ENCODE peak calls at places on chromosomes 7 and 10, in nine cellular contexts. H, K, M, T, I, B, V, P and Z are unnamed samples.

GRCh38 chr10:36424377-36424971 is 700.9 kb upstream of the ANKRD30A start:
- DNase-seq in K (no peak), T (no peak), V (no peak), M (no peak), H (no peak), I (no peak), P (no peak), B (no peak), Z (no peak)

GRCh38 chr10:21599582-21599981 is 65.5 kb downstream of the MLLT10 start:
- DNase-seq in P (no peak), M (no peak), T (no peak), V (no peak), H (peak), I (no peak), K (no peak), B (no peak), Z (no peak)

GRCh38 chr7:40882071-40882658 is 747.4 kb downstream of the SUGCT start:
- DNase-seq in K (no peak), H (no peak), B (no peak), P (no peak), T (no peak), M (no peak), I (no peak), V (no peak), Z (no peak)

GRCh38 chr10:87547734-87548311 is 43.1 kb downstream of the MINPP1 start:
- DNase-seq in K (no peak), M (no peak), V (no peak), P (no peak), B (no peak), I (no peak), T (no peak), H (peak), Z (no peak)

GRCh38 chr7:17184805-17185689 is 113.4 kb upstream of the AHR start:
- DNase-seq in T (no peak), K (no peak), H (peak), B (no peak), I (no peak), V (no peak), M (no peak), P (no peak), Z (no peak)

GRCh38 chr10:32377458-32378370 is 30.8 kb upstream of the EPC1 start:
- DNase-seq in V (no peak), T (no peak), H (peak), M (no peak), B (peak), P (peak), I (peak), K (no peak), Z (peak)

GRCh38 chr10:32386623-32387022 is 39.7 kb upstream of the EPC1 start:
- DNase-seq in T (no peak), K (no peak), M (no peak), V (no peak), I (no peak), P (no peak), H (no peak), B (no peak), Z (no peak)

GRCh38 chr7:155644971-155645509 is 579 bp downstream of the RBM33 start:
- DNase-seq in H (peak), P (peak), V (no peak), B (peak), M (peak), K (no peak), I (peak), T (no peak), Z (no peak)

GRCh38 chr10:127119901-127120300 is 76.5 kb downstream of the INSYN2A start:
- DNase-seq in M (no peak), T (no peak), P (peak), B (no peak), V (no peak), K (no peak), I (no peak), H (no peak), Z (no peak)

GRCh38 chr10:119290301-119291036 is 83.1 kb downstream of the GRK5 start:
- DNase-seq in M (no peak), H (no peak), T (no peak), P (no peak), B (no peak), K (no peak), V (no peak), I (no peak), Z (no peak)

GRCh38 chr10:110344622-110345021 is 39.9 kb upstream of the SMNDC1 start:
- DNase-seq in B (no peak), M (no peak), I (no peak), T (no peak), P (no peak), H (peak), K (no peak), V (no peak), Z (no peak)

GRCh38 chr7:158357106-158357897 is 230.3 kb downstream of the PTPRN2 start:
- DNase-seq in P (no peak), M (peak), V (no peak), K (peak), B (no peak), H (no peak), T (no peak), I (no peak), Z (no peak)

GRCh38 chr7:114082934-114083647 is 164.3 kb upstream of the PPP1R3A start:
- DNase-seq in V (no peak), P (peak), K (no peak), M (no peak), B (no peak), T (no peak), H (peak), I (no peak), Z (no peak)

GRCh38 chr10:3902054-3902808 is 117.2 kb upstream of the KLF6 start:
- DNase-seq in K (no peak), P (no peak), T (no peak), M (peak), H (peak), V (no peak), I (no peak), B (peak), Z (no peak)

GRCh38 chr7:96675548-96675947 is 34.1 kb downstream of the SEM1 start:
- DNase-seq in H (no peak), P (no peak), M (no peak), T (no peak), K (no peak), V (no peak), B (no peak), I (no peak), Z (no peak)

GRCh38 chr7:110898516-110898915 is 192.4 kb upstream of the LRRN3 start:
- DNase-seq in K (no peak), V (no peak), I (no peak), M (no peak), B (no peak), H (no peak), P (no peak), T (no peak), Z (no peak)

GRCh38 chr7:27176962-27177794 is 3.1 kb upstream of the HOXA10 start:
- DNase-seq in V (no peak), M (no peak), P (no peak), K (no peak), B (no peak), I (no peak), H (no peak), T (peak), Z (no peak)

GRCh38 chr10:76492026-76492425 is 1060.6 kb downstream of the LRMDA start:
- DNase-seq in H (peak), V (no peak), I (peak), T (no peak), P (no peak), M (no peak), B (no peak), K (no peak), Z (peak)

GRCh38 chr10:1210667-1211066 is 154.5 kb downstream of the WDR37 start:
- DNase-seq in M (peak), T (peak), B (no peak), V (no peak), I (no peak), H (no peak), P (no peak), K (peak), Z (no peak)

GRCh38 chr7:70647801-70648491 is 484.0 kb upstream of the GALNT17 start:
- DNase-seq in P (no peak), B (no peak), I (peak), V (no peak), T (no peak), K (no peak), M (peak), H (peak), Z (peak)

GRCh38 chr7:620052-620451 is 100.4 kb upstream of the PDGFA start:
- DNase-seq in K (no peak), V (no peak), H (peak), P (no peak), B (no peak), I (peak), M (no peak), T (no peak), Z (peak)

GRCh38 chr7:101740981-101741725 is 76.3 kb upstream of the CUX1 start:
- DNase-seq in T (no peak), M (peak), H (no peak), I (no peak), B (peak), P (no peak), K (no peak), V (no peak), Z (no peak)

GRCh38 chr7:77450054-77450453 is 33.9 kb upstream of the GSAP start:
- DNase-seq in I (no peak), P (no peak), M (no peak), T (no peak), K (no peak), H (peak), V (no peak), B (no peak), Z (no peak)

GRCh38 chr10:126670056-126670743 is at the start of gene C10orf90:
- DNase-seq in K (no peak), I (no peak), P (no peak), B (no peak), T (no peak), H (no peak), M (no peak), V (no peak), Z (no peak)

GRCh38 chr7:7190142-7190541 is 7.8 kb downstream of the C1GALT1 start:
- DNase-seq in B (no peak), P (no peak), V (no peak), I (no peak), T (no peak), M (no peak), K (no peak), H (peak), Z (no peak)

GRCh38 chr7:129438281-129438838 is 4.1 kb downstream of the STRIP2 start:
- DNase-seq in P (no peak), H (no peak), V (no peak), B (no peak), T (no peak), M (no peak), I (no peak), K (no peak), Z (no peak)

GRCh38 chr10:47361293-47361692 is 13.1 kb downstream of the RBP3 start:
- DNase-seq in M (no peak), V (no peak), H (peak), P (peak), K (no peak), I (peak), T (peak), B (peak), Z (no peak)

GRCh38 chr10:34194259-34194658 is 620.8 kb downstream of the PARD3 start:
- DNase-seq in B (no peak), V (no peak), K (no peak), M (no peak), H (peak), T (no peak), I (no peak), P (no peak), Z (no peak)

GRCh38 chr7:75789501-75789900 is 17.5 kb upstream of the CCL26 start:
- DNase-seq in I (no peak), B (no peak), H (no peak), V (no peak), M (no peak), K (no peak), T (no peak), P (no peak), Z (no peak)

GRCh38 chr7:378551-379455 is 88.8 kb downstream of the FOXL3 start:
- DNase-seq in K (no peak), P (no peak), H (no peak), I (no peak), V (no peak), T (no peak), M (peak), B (no peak), Z (no peak)

GRCh38 chr10:33434948-33435347 is 100.5 kb upstream of the NRP1 start:
- DNase-seq in I (no peak), B (no peak), P (no peak), T (no peak), V (no peak), H (no peak), K (no peak), M (no peak), Z (no peak)

GRCh38 chr7:113828581-113828980 is 90.2 kb downstream of the PPP1R3A start:
- DNase-seq in B (no peak), H (no peak), M (no peak), T (no peak), K (no peak), V (no peak), P (no peak), I (no peak), Z (no peak)

GRCh38 chr7:55140221-55140980 is 121.6 kb downstream of the EGFR start:
- DNase-seq in M (no peak), K (no peak), T (no peak), H (peak), I (peak), V (no peak), B (no peak), P (no peak), Z (peak)
- H3K27ac ChIP-seq in M (no peak), K (peak), T (no peak), H (peak), I (peak), V (no peak), B (no peak), P (no peak), Z (peak)

GRCh38 chr10:94223702-94224370 is 138.9 kb downstream of the NOC3L start:
- DNase-seq in M (no peak), K (no peak), I (no peak), T (no peak), V (no peak), B (no peak), H (no peak), P (no peak), Z (no peak)

GRCh38 chr10:94230134-94230785 is 132.5 kb downstream of the NOC3L start:
- DNase-seq in P (no peak), T (no peak), B (no peak), K (no peak), I (no peak), M (no peak), V (no peak), H (no peak), Z (no peak)

GRCh38 chr10:94224656-94225055 is 138.1 kb downstream of the NOC3L start:
- DNase-seq in B (no peak), K (no peak), P (no peak), H (peak), V (no peak), T (no peak), M (no peak), I (peak), Z (peak)

GRCh38 chr10:94220717-94221116 is 142.0 kb downstream of the NOC3L start:
- DNase-seq in V (no peak), B (no peak), K (no peak), H (no peak), T (no peak), I (no peak), P (no peak), M (no peak), Z (no peak)

GRCh38 chr10:94225589-94225988 is 137.2 kb downstream of the NOC3L start:
- DNase-seq in P (peak), K (no peak), M (no peak), B (no peak), H (no peak), I (no peak), V (no peak), T (no peak), Z (no peak)
- TF ChIP-seq CTCF in P (peak), K (no peak), M (no peak), B (no peak), H (peak), I (no peak), V (peak), T (no peak), Z (peak)

DNA sequence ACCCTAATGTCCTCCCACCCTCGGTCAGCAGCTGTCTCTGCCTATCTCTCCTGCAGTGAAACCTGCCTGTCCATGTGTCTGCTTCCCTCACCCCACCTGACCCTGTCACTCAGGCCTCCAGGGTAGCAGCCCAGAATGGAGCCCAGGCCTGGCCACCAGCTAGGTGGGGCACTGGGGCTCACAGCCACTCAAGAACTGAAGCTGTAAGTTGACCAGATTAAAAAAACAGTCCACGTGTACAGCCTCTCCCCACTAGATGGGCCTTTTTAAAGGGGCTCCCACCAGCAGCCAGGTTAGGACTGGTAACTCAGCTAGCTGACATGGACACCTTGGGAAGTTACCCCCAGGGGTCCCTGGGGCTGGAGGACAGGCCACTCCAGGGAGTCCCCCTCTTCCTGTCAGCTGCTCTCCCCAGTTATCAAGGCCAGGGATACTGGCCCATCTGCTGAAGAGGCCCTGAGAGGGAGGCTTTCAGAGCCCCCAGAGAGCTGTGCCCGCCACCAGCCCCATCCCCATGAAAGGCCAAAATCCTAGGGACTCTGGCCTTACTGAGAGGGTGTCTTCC is 1.4 kb downstream of the SMARCD3 start:
- DNase-seq in V (no peak), H (no peak), T (peak), M (no peak), I (no peak), B (no peak), P (no peak), K (no peak), Z (no peak)
- H3K27ac ChIP-seq in V (peak), H (peak), T (peak), M (no peak), I (peak), B (no peak), P (peak), K (peak), Z (no peak)

GRCh38 chr10:28939352-28940157 is 262.2 kb downstream of the BAMBI start:
- DNase-seq in T (no peak), P (peak), K (peak), I (no peak), H (peak), V (peak), M (no peak), B (no peak), Z (no peak)
- TF ChIP-seq CTCF in T (no peak), P (no peak), K (no peak), I (no peak), H (no peak), V (no peak), M (no peak), B (peak), Z (peak)

GRCh38 chr7:1620835-1621234 is 49.2 kb upstream of the ELFN1 start:
- DNase-seq in P (no peak), B (no peak), T (no peak), H (no peak), I (no peak), M (no peak), V (no peak), K (no peak), Z (no peak)
- H3K27ac ChIP-seq in P (no peak), B (no peak), T (no peak), H (no peak), I (no peak), M (no peak), V (no peak), K (no peak), Z (no peak)

DNA sequence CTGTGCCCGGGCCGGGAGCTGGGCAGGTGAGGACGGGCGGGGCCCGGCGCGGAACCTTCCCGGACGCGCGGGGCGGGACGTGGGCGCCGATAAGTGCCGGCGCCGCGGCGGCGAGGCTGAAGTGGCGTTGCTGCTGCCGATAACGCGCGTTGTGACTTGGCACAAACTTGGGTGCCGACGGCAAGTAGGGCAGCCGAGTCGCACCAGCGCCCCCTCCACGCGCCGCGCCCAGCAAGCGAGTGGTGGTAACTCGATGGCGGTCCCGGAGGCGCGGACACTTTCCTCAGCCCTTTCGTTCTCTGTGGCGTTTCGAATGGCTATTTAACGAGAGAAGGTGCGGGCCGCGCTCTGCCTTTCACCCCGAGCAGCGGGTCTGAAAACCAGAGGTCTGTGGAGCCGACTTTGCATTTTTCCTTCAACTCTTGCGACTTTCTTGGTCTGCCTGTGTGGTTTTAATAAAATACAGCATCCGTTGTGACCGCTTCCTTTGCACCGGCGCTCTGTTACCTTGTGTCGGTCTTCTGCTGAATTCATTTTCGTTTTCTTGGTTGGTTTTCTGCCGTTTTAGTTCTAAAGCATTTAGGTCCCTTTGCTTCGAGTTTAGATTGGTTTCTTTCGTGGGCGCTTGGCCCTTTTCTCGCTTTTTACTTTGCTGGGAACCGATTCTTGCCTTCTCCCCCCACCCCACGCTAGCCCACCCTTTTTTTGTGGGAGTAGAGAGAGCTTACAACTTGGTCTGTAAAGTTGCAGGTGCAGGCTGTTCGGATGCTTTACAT is 704 bp downstream of the STK17A start:
- DNase-seq in B (peak), K (peak), V (peak), M (peak), P (peak), I (no peak), T (peak), H (peak), Z (no peak)
- TF ChIP-seq CTCF in B (peak), K (no peak), V (peak), M (no peak), P (no peak), I (no peak), T (peak), H (no peak), Z (peak)

GRCh38 chr10:12321641-12322040 is 27.7 kb upstream of the CAMK1D start:
- DNase-seq in H (no peak), M (no peak), B (no peak), T (no peak), I (peak), P (no peak), K (no peak), V (no peak), Z (peak)

GRCh38 chr10:12324530-12324929 is 24.8 kb upstream of the CAMK1D start:
- DNase-seq in V (no peak), H (no peak), I (no peak), M (no peak), B (no peak), P (no peak), K (no peak), T (no peak), Z (no peak)

GRCh38 chr10:12320892-12321291 is 28.5 kb upstream of the CAMK1D start:
- DNase-seq in V (no peak), K (no peak), P (no peak), I (no peak), B (no peak), H (no peak), M (no peak), T (no peak), Z (no peak)

GRCh38 chr10:12319085-12319484 is 30.3 kb upstream of the CAMK1D start:
- DNase-seq in K (no peak), M (no peak), H (no peak), T (no peak), P (no peak), B (no peak), V (no peak), I (no peak), Z (no peak)

DNA sequence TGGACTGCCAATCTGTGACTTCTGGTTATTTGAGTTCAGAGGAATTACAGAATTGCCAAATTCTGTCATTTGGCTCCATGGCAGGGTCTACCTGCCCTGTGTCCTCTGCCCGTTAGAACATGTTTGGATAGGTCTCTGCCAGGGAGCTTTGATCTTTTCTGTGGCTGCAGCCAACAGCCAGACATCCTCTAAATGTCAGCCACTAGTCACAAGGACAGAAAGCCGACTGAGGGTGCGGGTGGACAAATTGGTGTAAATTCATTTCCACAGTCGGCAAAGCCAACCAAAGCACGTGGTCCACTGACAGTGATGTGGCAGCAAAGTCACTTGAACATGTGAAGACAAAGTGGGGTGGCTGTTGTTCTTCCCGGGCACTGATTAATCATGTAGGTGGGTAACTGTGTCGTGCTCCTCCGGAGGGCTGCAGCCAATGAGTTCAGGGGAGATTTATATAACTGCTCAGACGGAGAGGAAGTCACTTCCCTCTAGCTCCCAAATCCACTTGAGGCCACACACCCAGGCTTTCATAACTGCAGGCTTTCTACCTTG is 26.7 kb upstream of the CAMK1D start:
- DNase-seq in M (no peak), V (no peak), P (peak), I (no peak), T (no peak), B (no peak), H (no peak), K (no peak), Z (no peak)
- H3K27ac ChIP-seq in M (no peak), V (no peak), P (no peak), I (no peak), T (no peak), B (no peak), H (no peak), K (peak), Z (no peak)